ENCODE peak calls at places on chromosomes 5 and 9, in ten cellular contexts. Q is HAP-1, U is heart right ventricle, G is breast epithelium, O is suprapubic skin, K is HCT116, X is aorta, Z is psoas muscle, Y is BE2C, J is neural progenitor cell. C is an unnamed sample. For H3K4me1, the result is how much of the 10 kb centered on the place peaks cover.

GRCh38 chr5:177600458-177601018 is 606 bp downstream of the B4GALT7 start:
- DNase-seq in Q (no peak), U (no peak), G (no peak), O (no peak), K (no peak), X (no peak), Z (no peak), Y (no peak), J (no peak), C (peak)

GRCh38 chr9:5586391-5586802 is 42.5 kb upstream of the RIC1 start:
- DNase-seq in Q (no peak), U (no peak), G (no peak), O (no peak), K (no peak), X (no peak), Z (no peak), Y (no peak), J (no peak), C (no peak)

GRCh38 chr5:96548941-96549340 is 113.2 kb upstream of the CAST start:
- DNase-seq in Q (no peak), U (no peak), G (no peak), O (no peak), K (no peak), X (no peak), Z (no peak), Y (no peak), J (no peak), C (no peak)

GRCh38 chr5:166961028-166961427 is 1330.4 kb upstream of the WWC1 start:
- DNase-seq in Q (peak), U (no peak), G (no peak), O (no peak), K (no peak), X (no peak), Z (no peak), Y (no peak), J (no peak), C (no peak)

GRCh38 chr5:90438100-90438499 is 28.5 kb upstream of the CETN3 start:
- DNase-seq in Q (no peak), U (no peak), G (no peak), O (no peak), K (no peak), X (no peak), Z (no peak), Y (no peak), J (no peak), C (no peak)

GRCh38 chr5:56440871-56441740 is 208.0 kb upstream of the ANKRD55 start:
- DNase-seq in Q (peak), U (no peak), G (no peak), O (no peak), K (no peak), X (no peak), Z (no peak), Y (no peak), J (no peak), C (no peak)

GRCh38 chr5:136276946-136277345 is 84.0 kb upstream of the SMIM32 start:
- DNase-seq in Q (no peak), U (no peak), G (no peak), O (no peak), K (no peak), X (no peak), Z (no peak), Y (no peak), J (no peak), C (no peak)

GRCh38 chr9:131874916-131875670 is 135.2 kb upstream of the RAPGEF1 start:
- DNase-seq in Q (no peak), U (no peak), G (no peak), O (no peak), K (no peak), X (peak), Z (no peak), Y (no peak), J (no peak), C (no peak)

GRCh38 chr9:34796924-34797323 is 87.0 kb upstream of the CCL21 start:
- DNase-seq in Q (no peak), U (no peak), G (no peak), O (no peak), K (no peak), X (no peak), Z (no peak), Y (no peak), J (peak), C (no peak)

GRCh38 chr5:4018968-4019766 is 423.5 kb downstream of the IRX1 start:
- DNase-seq in Q (no peak), U (no peak), G (no peak), O (no peak), K (no peak), X (no peak), Z (no peak), Y (no peak), J (no peak), C (no peak)

GRCh38 chr5:141040763-141041426 is 10.3 kb upstream of the PCDHB1 start:
- DNase-seq in Q (peak), U (peak), G (peak), O (peak), K (peak), X (peak), Z (peak), Y (peak), J (peak), C (peak)

GRCh38 chr9:136235171-136235570 is 10.4 kb downstream of the QSOX2 start:
- DNase-seq in Q (no peak), U (no peak), G (no peak), O (no peak), K (no peak), X (no peak), Z (no peak), Y (no peak), J (no peak), C (no peak)

GRCh38 chr9:137482094-137482781 is 23.1 kb upstream of the NSMF start:
- DNase-seq in Q (no peak), U (peak), G (peak), O (peak), K (no peak), X (peak), Z (peak), Y (peak), J (no peak), C (peak)

GRCh38 chr9:33465096-33465495 is 8.6 kb downstream of the NOL6 start:
- DNase-seq in Q (no peak), U (no peak), G (no peak), O (peak), K (no peak), X (peak), Z (peak), Y (no peak), J (no peak), C (no peak)

GRCh38 chr9:136247947-136248637 is 2.5 kb upstream of the QSOX2 start:
- DNase-seq in Q (no peak), U (peak), G (no peak), O (no peak), K (no peak), X (no peak), Z (no peak), Y (peak), J (peak), C (no peak)

GRCh38 chr5:39202594-39203290 is 16.6 kb downstream of the FYB1 start:
- DNase-seq in Q (no peak), U (no peak), G (no peak), O (no peak), K (no peak), X (no peak), Z (no peak), Y (no peak), J (no peak), C (no peak)

GRCh38 chr9:108673386-108673785 is 182.4 kb downstream of the ACTL7B start:
- DNase-seq in Q (no peak), U (no peak), G (no peak), O (no peak), K (no peak), X (no peak), Z (no peak), Y (no peak), J (no peak), C (no peak)

GRCh38 chr5:138441221-138441620 is 2.4 kb downstream of the REEP2 start:
- DNase-seq in Q (no peak), U (no peak), G (no peak), O (no peak), K (no peak), X (no peak), Z (no peak), Y (no peak), J (no peak), C (no peak)
- H3K4me1 ChIP-seq in Q (under half), U (under half), G (under half), O (under half), K (under half), X (under half), Z (under half), Y (under half), J (under half), C (under half)

DNA sequence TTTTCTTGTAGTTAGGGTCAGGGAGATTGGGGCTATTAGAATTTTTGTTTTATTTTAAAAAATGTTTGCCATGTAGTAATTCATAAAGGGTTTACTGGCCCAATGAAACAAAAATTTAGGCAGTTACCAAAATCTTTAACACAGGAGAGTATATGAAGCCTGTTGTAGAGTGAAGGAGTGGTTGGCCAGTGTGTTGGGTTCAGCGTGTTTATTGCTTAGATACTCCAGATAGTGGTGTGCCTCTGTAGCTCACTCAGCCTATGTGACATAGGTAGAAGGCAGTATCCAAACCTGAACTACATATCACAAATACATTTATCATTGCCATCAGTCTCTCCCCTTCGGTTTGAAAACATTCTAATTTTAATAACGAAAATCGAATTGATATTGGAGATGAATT is 1.2 kb downstream of the TEK start:
- DNase-seq in Q (no peak), U (no peak), G (no peak), O (no peak), K (no peak), X (no peak), Z (no peak), Y (no peak), J (no peak), C (no peak)
- H3K4me3 ChIP-seq in Q (no peak), U (peak), G (peak), O (peak), K (no peak), X (no peak), Z (peak), Y (no peak), J (peak), C (no peak)

GRCh38 chr5:14179446-14179845 is 36.3 kb downstream of the TRIO start:
- DNase-seq in Q (no peak), U (no peak), G (no peak), O (no peak), K (no peak), X (no peak), Z (no peak), Y (no peak), J (no peak), C (no peak)

GRCh38 chr5:14176888-14177287 is 33.7 kb downstream of the TRIO start:
- DNase-seq in Q (no peak), U (no peak), G (no peak), O (no peak), K (no peak), X (no peak), Z (no peak), Y (no peak), J (no peak), C (no peak)

GRCh38 chr5:14178091-14178490 is 34.9 kb downstream of the TRIO start:
- DNase-seq in Q (no peak), U (no peak), G (no peak), O (no peak), K (no peak), X (no peak), Z (no peak), Y (no peak), J (no peak), C (no peak)

GRCh38 chr5:14178671-14179211 is 35.6 kb downstream of the TRIO start:
- DNase-seq in Q (no peak), U (no peak), G (no peak), O (no peak), K (no peak), X (no peak), Z (no peak), Y (no peak), J (peak), C (no peak)

GRCh38 chr5:14177651-14178050 is 34.5 kb downstream of the TRIO start:
- DNase-seq in Q (no peak), U (no peak), G (no peak), O (no peak), K (no peak), X (no peak), Z (no peak), Y (no peak), J (no peak), C (no peak)
- H3K4me1 ChIP-seq in Q (under half), U (under half), G (under half), O (under half), K (half or more), X (under half), Z (half or more), Y (under half), J (under half), C (half or more)

DNA sequence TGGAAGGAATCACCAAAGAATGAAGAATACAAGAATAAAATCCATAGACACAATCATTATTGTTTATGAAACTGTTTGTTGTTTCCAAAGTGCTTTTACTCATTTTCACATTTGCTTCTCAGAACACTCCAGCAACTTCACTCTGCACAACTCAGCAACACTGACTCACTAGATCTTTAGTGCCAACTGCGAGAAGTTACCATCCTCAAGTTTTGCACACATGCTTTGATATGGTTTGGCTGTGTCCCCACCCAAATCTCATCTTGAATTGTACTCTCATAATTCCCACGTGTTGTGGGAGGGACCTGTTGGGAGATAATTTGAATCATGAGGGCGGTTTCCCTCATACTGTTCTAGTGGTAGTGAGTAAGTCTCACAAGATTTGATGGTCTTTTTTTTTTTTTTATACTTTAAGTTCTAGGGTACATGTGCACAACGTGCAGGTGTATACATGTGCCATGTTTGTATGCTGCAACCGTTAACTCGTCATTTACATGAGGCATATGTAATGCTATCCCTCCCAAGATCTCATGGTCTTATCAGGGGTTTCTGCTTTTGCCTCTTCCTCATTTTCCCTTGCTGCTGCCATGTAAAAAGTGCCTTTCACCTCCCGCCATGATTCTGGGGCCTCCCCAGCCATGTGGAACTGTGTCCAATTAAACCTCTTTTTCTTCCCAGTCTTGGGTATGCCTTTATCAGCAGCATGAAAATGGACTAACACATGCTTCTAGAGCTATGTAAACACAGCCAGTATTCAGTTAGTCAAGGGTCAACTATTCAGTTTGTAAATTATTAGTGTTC is 36.9 kb downstream of the CLINT1 start:
- DNase-seq in Q (no peak), U (no peak), G (no peak), O (no peak), K (no peak), X (no peak), Z (no peak), Y (no peak), J (no peak), C (no peak)
- H3K4me3 ChIP-seq in Q (no peak), U (no peak), G (no peak), O (no peak), K (no peak), X (no peak), Z (no peak), Y (no peak), J (no peak), C (no peak)

DNA sequence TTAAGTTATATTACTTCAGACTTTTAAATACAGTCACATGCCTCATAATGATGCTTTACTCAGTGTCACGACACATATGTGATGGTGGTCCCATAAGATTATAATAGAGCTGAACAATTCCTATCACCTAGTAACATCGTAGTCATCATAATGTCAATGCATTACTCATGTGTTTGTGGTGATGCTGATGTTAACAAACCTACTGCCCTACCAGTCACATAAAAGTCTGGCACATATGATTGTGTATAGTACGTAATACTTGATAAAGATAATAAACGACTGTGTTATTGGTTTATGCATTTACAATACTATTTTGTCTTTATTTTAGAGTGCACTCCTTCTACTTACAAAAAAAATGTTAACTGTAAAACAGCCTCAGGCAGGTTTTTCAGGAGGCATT is 103.7 kb downstream of the PAM start:
- DNase-seq in Q (no peak), U (no peak), G (no peak), O (no peak), K (no peak), X (no peak), Z (no peak), Y (no peak), J (no peak), C (no peak)
- H3K4me1 ChIP-seq in Q (under half), U (under half), G (under half), O (under half), K (half or more), X (under half), Z (under half), Y (under half), J (under half), C (under half)

DNA sequence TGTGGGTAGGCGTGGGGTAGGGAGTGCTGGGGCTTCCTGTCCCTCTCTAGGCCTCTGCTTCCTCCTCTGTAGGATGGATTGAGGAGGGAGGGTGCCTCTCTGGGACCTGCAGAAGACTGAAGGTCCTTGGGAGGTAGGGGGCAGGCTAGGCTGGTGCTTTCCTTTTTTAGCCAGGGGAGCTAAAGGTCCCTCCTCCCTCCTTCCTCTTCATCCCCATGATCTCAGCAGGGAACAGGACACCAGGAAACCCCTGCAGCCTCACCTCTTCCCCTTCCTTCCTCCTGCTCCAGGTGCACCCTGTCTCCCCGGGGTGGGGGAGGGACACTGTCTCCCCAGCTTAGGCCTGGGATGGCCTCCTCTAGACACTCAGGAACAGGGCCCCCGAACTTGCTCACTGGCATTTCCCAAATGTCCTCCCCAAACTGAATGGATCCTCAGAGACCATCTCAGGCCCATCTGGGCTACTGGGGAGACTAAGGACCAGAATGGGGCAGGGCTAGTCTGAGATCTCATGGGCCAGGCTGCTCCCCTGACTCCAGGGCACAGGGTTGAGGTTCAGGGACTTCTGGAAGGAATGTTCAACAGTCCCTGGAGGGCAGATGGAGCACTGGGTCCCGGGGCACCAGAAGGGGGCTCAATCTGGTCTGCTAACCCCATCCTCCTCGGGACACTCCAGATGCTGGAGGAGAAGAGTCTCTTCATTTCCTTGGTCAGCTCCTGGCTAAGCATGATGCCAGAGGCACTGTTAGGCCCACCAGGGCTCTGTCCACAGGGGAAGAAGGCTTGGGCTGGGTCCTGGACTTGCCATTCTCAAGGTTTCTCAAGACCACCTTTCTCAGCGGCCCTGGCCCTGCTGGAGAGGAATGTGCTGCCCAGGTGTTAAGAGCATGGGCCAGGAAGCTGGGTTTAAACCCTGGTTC is 8.2 kb downstream of the SH2D3C start:
- DNase-seq in Q (no peak), U (no peak), G (no peak), O (no peak), K (no peak), X (no peak), Z (no peak), Y (no peak), J (peak), C (no peak)
- H3K4me3 ChIP-seq in Q (no peak), U (peak), G (peak), O (peak), K (peak), X (no peak), Z (peak), Y (peak), J (peak), C (peak)